ENCODE peak calls at places on chromosomes 2 and 18, in eight cellular contexts. Z, C, I, J, P, R, S and X are unnamed samples.

GRCh38 chr2:238908960-238909951 is 61.4 kb downstream of the TWIST2 start:
- DNase-seq in Z (no peak), C (peak), I (peak), J (no peak), P (no peak), R (no peak), S (peak), X (no peak)

GRCh38 chr2:147420517-147420916 is 424.3 kb upstream of the ACVR2A start:
- DNase-seq in Z (no peak), C (no peak), I (no peak), J (no peak), P (no peak), R (no peak), S (no peak), X (no peak)

GRCh38 chr2:45001629-45002385 is 7.4 kb downstream of the SIX2 start:
- DNase-seq in Z (no peak), C (no peak), I (no peak), J (no peak), P (no peak), R (no peak), S (no peak), X (no peak)

GRCh38 chr18:3960977-3961376 is 494.1 kb downstream of the DLGAP1 start:
- DNase-seq in Z (no peak), C (no peak), I (no peak), J (no peak), P (no peak), R (no peak), S (no peak), X (no peak)

GRCh38 chr2:134988994-134989605 is 58.1 kb downstream of the MAP3K19 start:
- DNase-seq in Z (no peak), C (peak), I (no peak), J (no peak), P (peak), R (no peak), S (no peak), X (peak)

GRCh38 chr2:241802421-241802749 is 6.6 kb upstream of the NEU4 start:
- DNase-seq in Z (no peak), C (no peak), I (no peak), J (peak), P (no peak), R (no peak), S (no peak), X (no peak)

GRCh38 chr2:79982445-79982844 is 322.1 kb downstream of the LRRTM1 start:
- DNase-seq in Z (peak), C (no peak), I (no peak), J (peak), P (peak), R (peak), S (no peak), X (peak)

GRCh38 chr2:72043985-72044384 is 103.7 kb downstream of the CYP26B1 start:
- DNase-seq in Z (no peak), C (no peak), I (no peak), J (no peak), P (no peak), R (no peak), S (no peak), X (no peak)

GRCh38 chr2:2464095-2464494 is 133.0 kb upstream of the MYT1L start:
- DNase-seq in Z (no peak), C (peak), I (no peak), J (peak), P (no peak), R (peak), S (no peak), X (no peak)

GRCh38 chr18:36809590-36810381 is 19.0 kb downstream of the TPGS2 start:
- DNase-seq in Z (no peak), C (peak), I (no peak), J (peak), P (peak), R (peak), S (peak), X (peak)

GRCh38 chr2:134127496-134127895 is 126.4 kb upstream of the MGAT5 start:
- DNase-seq in Z (no peak), C (no peak), I (no peak), J (no peak), P (peak), R (no peak), S (no peak), X (no peak)

GRCh38 chr2:181972431-181973190 is 13.0 kb upstream of the PPP1R1C start:
- DNase-seq in Z (no peak), C (peak), I (no peak), J (no peak), P (no peak), R (no peak), S (no peak), X (no peak)

GRCh38 chr2:128637481-128638155 is 318.9 kb upstream of the HS6ST1 start:
- DNase-seq in Z (no peak), C (no peak), I (no peak), J (no peak), P (no peak), R (no peak), S (peak), X (no peak)

GRCh38 chr2:195612515-195613495 is 44.2 kb upstream of the SLC39A10 start:
- DNase-seq in Z (peak), C (peak), I (no peak), J (no peak), P (no peak), R (no peak), S (no peak), X (peak)

GRCh38 chr2:156023266-156023879 is 309.1 kb downstream of the NR4A2 start:
- DNase-seq in Z (no peak), C (no peak), I (no peak), J (no peak), P (no peak), R (no peak), S (no peak), X (no peak)

GRCh38 chr2:212536385-212537310 is 2.0 kb downstream of the ERBB4 start:
- DNase-seq in Z (no peak), C (no peak), I (no peak), J (peak), P (no peak), R (peak), S (no peak), X (peak)

GRCh38 chr2:32706815-32707214 is 79.0 kb downstream of the TTC27 start:
- DNase-seq in Z (no peak), C (no peak), I (no peak), J (no peak), P (no peak), R (no peak), S (no peak), X (no peak)

GRCh38 chr2:169711751-169712509 is 17.7 kb downstream of the PHOSPHO2 start:
- DNase-seq in Z (no peak), C (no peak), I (no peak), J (no peak), P (no peak), R (peak), S (no peak), X (no peak)

GRCh38 chr2:233360771-233361176 is 6.5 kb downstream of the DGKD start:
- DNase-seq in Z (no peak), C (no peak), I (no peak), J (peak), P (no peak), R (no peak), S (no peak), X (no peak)

GRCh38 chr2:69570474-69570873 is 73.1 kb downstream of the AAK1 start:
- DNase-seq in Z (no peak), C (no peak), I (no peak), J (no peak), P (no peak), R (no peak), S (no peak), X (no peak)

GRCh38 chr2:60213865-60214657 is 339.4 kb downstream of the BCL11A start:
- DNase-seq in Z (no peak), C (no peak), I (no peak), J (peak), P (no peak), R (no peak), S (no peak), X (peak)

GRCh38 chr2:8151888-8152287 is 530.0 kb upstream of the ID2 start:
- DNase-seq in Z (no peak), C (no peak), I (no peak), J (no peak), P (no peak), R (no peak), S (no peak), X (no peak)

GRCh38 chr18:8607776-8608682 is 1.2 kb upstream of the RAB12 start:
- DNase-seq in Z (no peak), C (peak), I (no peak), J (no peak), P (peak), R (no peak), S (peak), X (no peak)

GRCh38 chr18:46199515-46200147 is 95.4 kb downstream of the HAUS1 start:
- DNase-seq in Z (no peak), C (peak), I (no peak), J (no peak), P (no peak), R (no peak), S (no peak), X (no peak)

GRCh38 chr2:33209976-33210375 is 263.2 kb downstream of the LTBP1 start:
- DNase-seq in Z (no peak), C (peak), I (no peak), J (no peak), P (no peak), R (no peak), S (no peak), X (no peak)

GRCh38 chr2:129224022-129224421 is 755.4 kb upstream of the RAB6C start:
- DNase-seq in Z (no peak), C (no peak), I (no peak), J (no peak), P (no peak), R (no peak), S (no peak), X (no peak)

GRCh38 chr18:55588876-55589595 is 1.0 kb upstream of the TCF4 start:
- DNase-seq in Z (no peak), C (peak), I (no peak), J (no peak), P (no peak), R (no peak), S (no peak), X (peak)

GRCh38 chr2:119425620-119426395 is 5.8 kb upstream of the TMEM37 start:
- DNase-seq in Z (no peak), C (no peak), I (no peak), J (no peak), P (no peak), R (no peak), S (no peak), X (no peak)

GRCh38 chr2:37344453-37345361 is at the start of gene QPCT:
- DNase-seq in Z (no peak), C (peak), I (peak), J (no peak), P (peak), R (peak), S (peak), X (peak)

GRCh38 chr2:173961346-173961705 is 3.8 kb downstream of the SP3 start:
- DNase-seq in Z (no peak), C (peak), I (no peak), J (no peak), P (no peak), R (no peak), S (no peak), X (no peak)

DNA sequence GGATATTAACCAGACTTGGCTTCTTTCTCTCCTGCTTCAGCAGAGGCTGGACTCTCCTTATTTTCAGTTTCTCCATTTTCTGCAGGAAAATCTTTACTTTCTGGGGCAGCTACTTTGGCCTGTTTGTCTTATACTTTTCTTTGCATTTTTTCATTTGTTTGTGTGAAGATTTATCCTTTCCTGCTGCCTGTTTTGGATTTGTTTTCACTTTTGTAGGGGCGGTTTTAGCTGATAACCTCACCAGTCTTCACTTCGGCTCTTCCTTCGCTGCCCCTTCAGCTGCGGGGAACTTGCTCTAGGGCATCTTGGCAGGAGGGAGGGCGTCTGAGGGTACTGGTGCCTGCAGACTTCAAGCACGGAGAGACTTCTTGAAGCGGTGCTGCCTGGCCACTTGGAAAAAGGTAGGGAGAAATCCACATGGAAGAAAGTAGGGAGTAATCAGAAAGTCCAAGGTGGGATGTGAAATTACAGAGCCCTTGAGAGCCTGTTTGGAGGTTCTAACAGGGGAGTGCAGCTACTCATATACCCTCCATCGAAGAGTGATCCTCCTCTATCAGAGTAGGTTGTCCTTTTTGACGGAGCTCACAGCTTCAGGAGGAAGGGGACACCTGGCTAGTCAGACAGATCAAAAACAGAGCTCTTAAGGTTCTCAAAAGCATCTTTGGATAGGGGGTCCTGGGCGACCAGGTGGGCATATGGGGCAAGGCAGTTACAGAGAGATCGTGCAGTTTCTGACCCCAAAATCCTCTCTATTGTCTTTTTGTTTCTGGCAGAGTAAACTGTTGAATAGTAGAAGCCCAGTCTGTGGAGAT is 14.6 kb upstream of the ZDBF2 start:
- DNase-seq in Z (no peak), C (no peak), I (no peak), J (no peak), P (no peak), R (no peak), S (no peak), X (no peak)
- H3K4me3 ChIP-seq in Z (no peak), C (no peak), I (no peak), J (no peak), P (no peak), R (no peak), S (no peak), X (no peak)

GRCh38 chr2:153872311-153873061 is 764 bp downstream of the GALNT13 start:
- DNase-seq in Z (no peak), C (no peak), I (no peak), J (peak), P (no peak), R (peak), S (no peak), X (peak)
- H3K4me3 ChIP-seq in Z (peak), C (no peak), I (no peak), J (peak), P (no peak), R (peak), S (no peak), X (peak)

DNA sequence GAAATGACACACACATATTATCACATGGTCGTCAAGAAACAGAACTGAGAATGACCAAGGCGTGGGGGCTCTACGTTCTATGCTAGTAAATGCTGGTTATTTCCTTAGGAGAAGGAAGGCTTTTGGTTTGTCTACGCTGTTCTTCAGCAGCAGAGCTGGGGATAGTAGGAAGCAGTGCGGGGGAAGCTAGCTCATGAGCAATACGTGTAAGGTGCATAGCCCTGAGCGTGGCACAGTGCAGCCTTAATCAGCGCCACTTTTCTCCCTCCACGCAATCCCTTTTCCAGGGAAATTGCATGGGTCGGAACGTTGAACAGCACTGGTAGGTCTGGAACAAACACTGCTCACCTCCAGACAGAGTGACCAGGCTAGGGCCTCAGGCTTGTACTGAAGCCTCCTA is 199.6 kb upstream of the FBXO11 start:
- DNase-seq in Z (no peak), C (no peak), I (no peak), J (no peak), P (no peak), R (no peak), S (no peak), X (no peak)
- H3K4me3 ChIP-seq in Z (no peak), C (no peak), I (no peak), J (no peak), P (no peak), R (no peak), S (no peak), X (no peak)

GRCh38 chr2:98467082-98467536 is 22.5 kb downstream of the INPP4A start:
- DNase-seq in Z (no peak), C (no peak), I (no peak), J (no peak), P (no peak), R (no peak), S (no peak), X (no peak)

GRCh38 chr2:98467652-98468051 is 23.0 kb downstream of the INPP4A start:
- DNase-seq in Z (no peak), C (no peak), I (no peak), J (no peak), P (no peak), R (no peak), S (no peak), X (no peak)

GRCh38 chr2:98464772-98465310 is 20.2 kb downstream of the INPP4A start:
- DNase-seq in Z (no peak), C (no peak), I (no peak), J (peak), P (peak), R (no peak), S (no peak), X (no peak)

GRCh38 chr2:98463988-98464771 is 19.5 kb downstream of the INPP4A start:
- DNase-seq in Z (no peak), C (no peak), I (no peak), J (no peak), P (peak), R (no peak), S (no peak), X (no peak)

GRCh38 chr2:98465456-98466201 is 21.0 kb downstream of the INPP4A start:
- DNase-seq in Z (no peak), C (peak), I (peak), J (peak), P (peak), R (peak), S (no peak), X (peak)
- H3K4me3 ChIP-seq in Z (no peak), C (no peak), I (no peak), J (peak), P (peak), R (no peak), S (no peak), X (no peak)

GRCh38 chr18:59127047-59127446 is 12.6 kb upstream of the SEC11C start:
- DNase-seq in Z (no peak), C (no peak), I (no peak), J (no peak), P (no peak), R (no peak), S (no peak), X (no peak)

GRCh38 chr18:59124370-59124704 is 15.3 kb upstream of the SEC11C start:
- DNase-seq in Z (no peak), C (no peak), I (no peak), J (no peak), P (no peak), R (no peak), S (no peak), X (no peak)

GRCh38 chr18:59123588-59124369 is 15.9 kb upstream of the SEC11C start:
- DNase-seq in Z (no peak), C (peak), I (no peak), J (no peak), P (peak), R (no peak), S (no peak), X (no peak)
- H3K4me3 ChIP-seq in Z (no peak), C (no peak), I (no peak), J (no peak), P (no peak), R (no peak), S (no peak), X (no peak)

DNA sequence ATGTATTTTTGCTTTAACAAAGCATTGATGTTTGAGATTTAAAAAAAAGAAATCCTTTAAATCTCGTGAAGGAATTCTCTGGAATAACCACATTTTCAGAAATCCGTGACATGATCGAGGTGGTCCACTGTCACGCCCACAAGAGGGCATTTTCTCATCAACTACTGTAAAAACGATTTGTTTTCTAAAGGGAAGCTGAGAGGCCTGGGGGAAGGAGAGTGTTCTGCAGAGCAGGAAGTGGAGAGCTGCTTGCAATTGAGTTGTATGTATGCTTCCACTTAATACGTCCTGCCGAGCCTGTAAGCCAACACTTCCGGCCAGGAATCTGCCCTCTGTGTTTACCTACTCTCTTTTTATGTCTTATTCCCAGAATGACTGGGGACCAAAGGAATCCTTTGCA is 19.4 kb downstream of the KLHL29 start:
- DNase-seq in Z (no peak), C (peak), I (no peak), J (peak), P (peak), R (peak), S (peak), X (peak)
- H3K4me3 ChIP-seq in Z (no peak), C (no peak), I (no peak), J (no peak), P (no peak), R (peak), S (no peak), X (no peak)

GRCh38 chr2:226836548-226836885 is 663 bp downstream of the RHBDD1 start:
- DNase-seq in Z (no peak), C (no peak), I (no peak), J (no peak), P (no peak), R (no peak), S (no peak), X (no peak)

GRCh38 chr2:226835796-226836547 is at the start of gene RHBDD1:
- DNase-seq in Z (no peak), C (peak), I (peak), J (peak), P (peak), R (peak), S (peak), X (peak)

GRCh38 chr2:226837787-226838603 is 2.1 kb downstream of the RHBDD1 start:
- DNase-seq in Z (no peak), C (no peak), I (no peak), J (no peak), P (no peak), R (no peak), S (no peak), X (no peak)

GRCh38 chr2:226838758-226839555 is 3.1 kb downstream of the RHBDD1 start:
- DNase-seq in Z (no peak), C (no peak), I (no peak), J (no peak), P (peak), R (no peak), S (no peak), X (no peak)

GRCh38 chr2:226837334-226837733 is 1.5 kb downstream of the RHBDD1 start:
- DNase-seq in Z (no peak), C (no peak), I (no peak), J (no peak), P (no peak), R (no peak), S (no peak), X (no peak)
- H3K4me3 ChIP-seq in Z (no peak), C (no peak), I (no peak), J (no peak), P (peak), R (peak), S (no peak), X (no peak)

DNA sequence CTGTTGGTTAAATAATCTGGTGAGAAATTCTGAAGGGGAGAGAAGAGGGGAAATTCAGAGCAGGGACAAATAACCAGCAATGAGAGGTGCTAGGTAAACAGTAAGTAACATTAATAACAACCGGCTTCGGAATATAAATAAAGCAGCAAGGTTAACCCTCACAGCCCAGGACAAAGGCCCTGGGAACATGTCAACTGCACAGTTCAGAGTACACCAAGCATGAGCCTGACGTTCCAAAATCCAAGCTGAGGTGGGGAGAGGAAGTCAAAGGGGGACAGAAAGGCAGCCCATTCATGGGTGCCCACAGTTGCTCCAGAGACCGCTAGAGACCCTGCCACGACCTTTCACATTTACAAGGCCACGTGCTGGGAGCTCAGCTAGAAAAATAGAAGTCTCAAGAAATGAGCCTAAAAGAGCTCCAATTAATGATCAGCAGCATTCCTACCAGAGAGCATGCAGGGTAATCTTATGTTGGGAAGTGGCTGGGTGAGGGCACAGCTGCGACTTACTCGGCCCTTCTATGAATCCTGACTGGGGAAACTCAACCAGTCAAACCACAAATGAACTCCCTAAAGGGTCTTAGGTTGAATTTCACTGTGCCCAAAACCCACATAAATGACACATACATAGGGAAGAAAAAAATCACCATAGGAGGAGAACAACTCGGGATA is 55.1 kb downstream of the UXS1 start:
- DNase-seq in Z (no peak), C (no peak), I (no peak), J (no peak), P (peak), R (no peak), S (no peak), X (no peak)
- H3K4me3 ChIP-seq in Z (no peak), C (no peak), I (no peak), J (no peak), P (peak), R (no peak), S (no peak), X (no peak)